ENCODE peak calls at places on chromosomes 3 and 15, in six cellular contexts. One of them, this sample, is unnamed.
A peak's percentile ranks its signal among the peaks of the same experiment; 100 is the strongest.

GRCh38 chr3:144343343-144343742 is 371.7 kb downstream of the DIPK2A start:
- DNase-seq in Panc1: no peak
- DNase-seq in CD8-positive, alpha-beta memory T cell: no peak
- DNase-seq in right lobe of liver: no peak
- DNase-seq in IMR-90: no peak
- DNase-seq in CD4-positive, alpha-beta memory T cell: no peak
- DNase-seq in this sample: no peak

GRCh38 chr15:94297543-94297942 is 66.2 kb downstream of the MCTP2 start:
- DNase-seq in CD4-positive, alpha-beta memory T cell: no peak
- DNase-seq in Panc1: no peak
- DNase-seq in CD8-positive, alpha-beta memory T cell: no peak
- DNase-seq in IMR-90: no peak
- DNase-seq in right lobe of liver: no peak
- DNase-seq in this sample: no peak

GRCh38 chr3:101849714-101850326 is 506 bp downstream of the NFKBIZ start:
- DNase-seq in IMR-90: no peak
- DNase-seq in right lobe of liver: peak; percentile 51
- DNase-seq in CD4-positive, alpha-beta memory T cell: peak; percentile 67
- DNase-seq in CD8-positive, alpha-beta memory T cell: peak; percentile 21
- DNase-seq in Panc1: no peak
- DNase-seq in this sample: peak; percentile 30

GRCh38 chr3:65439641-65440040 is 599.1 kb downstream of the MAGI1 start:
- DNase-seq in CD8-positive, alpha-beta memory T cell: no peak
- DNase-seq in CD4-positive, alpha-beta memory T cell: no peak
- DNase-seq in right lobe of liver: peak; percentile 39
- DNase-seq in Panc1: no peak
- DNase-seq in IMR-90: peak; percentile 74
- DNase-seq in this sample: peak; percentile 7

GRCh38 chr15:63942486-63943365 is 103.6 kb downstream of the DAPK2 start:
- DNase-seq in IMR-90: no peak
- DNase-seq in right lobe of liver: no peak
- DNase-seq in CD8-positive, alpha-beta memory T cell: no peak
- DNase-seq in Panc1: no peak
- DNase-seq in CD4-positive, alpha-beta memory T cell: no peak
- DNase-seq in this sample: no peak

GRCh38 chr3:34676431-34676830 is 878.0 kb downstream of the PDCD6IP start:
- DNase-seq in right lobe of liver: no peak
- DNase-seq in Panc1: peak; percentile 8
- DNase-seq in CD4-positive, alpha-beta memory T cell: no peak
- DNase-seq in IMR-90: no peak
- DNase-seq in CD8-positive, alpha-beta memory T cell: no peak
- DNase-seq in this sample: no peak

GRCh38 chr3:176872771-176873209 is 324.5 kb downstream of the TBL1XR1 start:
- DNase-seq in IMR-90: peak; percentile 56
- DNase-seq in right lobe of liver: peak; percentile 48
- DNase-seq in CD4-positive, alpha-beta memory T cell: peak; percentile 45
- DNase-seq in Panc1: peak; percentile 48
- DNase-seq in CD8-positive, alpha-beta memory T cell: peak; percentile 21
- DNase-seq in this sample: no peak

GRCh38 chr15:74402873-74403589 is 30.7 kb downstream of the SEMA7A start:
- DNase-seq in right lobe of liver: peak; percentile 39
- DNase-seq in CD8-positive, alpha-beta memory T cell: peak; percentile 38
- DNase-seq in IMR-90: no peak
- DNase-seq in Panc1: no peak
- DNase-seq in CD4-positive, alpha-beta memory T cell: peak; percentile 30
- DNase-seq in this sample: no peak

GRCh38 chr3:126514161-126514560 is 3.4 kb downstream of the UROC1 start:
- DNase-seq in CD8-positive, alpha-beta memory T cell: no peak
- DNase-seq in Panc1: no peak
- DNase-seq in IMR-90: no peak
- DNase-seq in CD4-positive, alpha-beta memory T cell: no peak
- DNase-seq in right lobe of liver: peak; percentile 11
- DNase-seq in this sample: no peak

GRCh38 chr15:68383161-68384074 is 48.5 kb downstream of the ITGA11 start:
- DNase-seq in IMR-90: peak; percentile 31
- DNase-seq in Panc1: no peak
- DNase-seq in CD4-positive, alpha-beta memory T cell: peak; percentile 42
- DNase-seq in right lobe of liver: no peak
- DNase-seq in CD8-positive, alpha-beta memory T cell: no peak
- DNase-seq in this sample: peak; percentile 68

GRCh38 chr15:74365619-74366445 is 1.6 kb downstream of the CYP11A1 start:
- DNase-seq in Panc1: no peak
- DNase-seq in CD8-positive, alpha-beta memory T cell: no peak
- DNase-seq in right lobe of liver: peak; percentile 66
- DNase-seq in IMR-90: peak; percentile 41
- DNase-seq in CD4-positive, alpha-beta memory T cell: no peak
- DNase-seq in this sample: no peak

GRCh38 chr15:95887666-95888480 is 442.6 kb upstream of the NR2F2 start:
- DNase-seq in Panc1: no peak
- DNase-seq in right lobe of liver: no peak
- DNase-seq in IMR-90: peak; percentile 20
- DNase-seq in CD8-positive, alpha-beta memory T cell: no peak
- DNase-seq in CD4-positive, alpha-beta memory T cell: no peak
- DNase-seq in this sample: no peak

GRCh38 chr3:100709840-100710235 is 544 bp downstream of the TFG start:
- DNase-seq in CD4-positive, alpha-beta memory T cell: peak; percentile 28
- DNase-seq in right lobe of liver: peak; percentile 54
- DNase-seq in IMR-90: peak; percentile 20
- DNase-seq in Panc1: no peak
- DNase-seq in CD8-positive, alpha-beta memory T cell: peak; percentile 20
- DNase-seq in this sample: peak; percentile 21

GRCh38 chr3:190281308-190282051 is 40.8 kb downstream of the CLDN1 start:
- DNase-seq in Panc1: no peak
- DNase-seq in CD8-positive, alpha-beta memory T cell: no peak
- DNase-seq in CD4-positive, alpha-beta memory T cell: no peak
- DNase-seq in IMR-90: peak; percentile 28
- DNase-seq in right lobe of liver: no peak
- DNase-seq in this sample: no peak

GRCh38 chr15:28922712-28923012 is 36.9 kb downstream of the APBA2 start:
- DNase-seq in Panc1: no peak
- DNase-seq in CD4-positive, alpha-beta memory T cell: no peak
- DNase-seq in right lobe of liver: no peak
- DNase-seq in CD8-positive, alpha-beta memory T cell: no peak
- DNase-seq in IMR-90: no peak
- DNase-seq in this sample: no peak

GRCh38 chr3:172808969-172809546 is 58.5 kb downstream of the ECT2 start:
- DNase-seq in Panc1: no peak
- DNase-seq in CD4-positive, alpha-beta memory T cell: peak; percentile 7
- DNase-seq in CD8-positive, alpha-beta memory T cell: no peak
- DNase-seq in right lobe of liver: no peak
- DNase-seq in IMR-90: peak; percentile 61
- DNase-seq in this sample: no peak

GRCh38 chr15:39365161-39365560 is 215.7 kb upstream of the THBS1 start:
- DNase-seq in IMR-90: peak; percentile 29
- DNase-seq in CD8-positive, alpha-beta memory T cell: no peak
- DNase-seq in right lobe of liver: no peak
- DNase-seq in CD4-positive, alpha-beta memory T cell: no peak
- DNase-seq in Panc1: no peak
- DNase-seq in this sample: no peak

GRCh38 chr15:34470091-34470490 is 32.5 kb upstream of the GOLGA8A start:
- DNase-seq in right lobe of liver: no peak
- DNase-seq in CD8-positive, alpha-beta memory T cell: no peak
- DNase-seq in IMR-90: no peak
- DNase-seq in CD4-positive, alpha-beta memory T cell: no peak
- DNase-seq in Panc1: no peak
- DNase-seq in this sample: no peak

GRCh38 chr3:171177056-171177455 is 150.5 kb upstream of the SLC2A2 start:
- DNase-seq in IMR-90: no peak
- DNase-seq in CD4-positive, alpha-beta memory T cell: no peak
- DNase-seq in Panc1: no peak
- DNase-seq in right lobe of liver: no peak
- DNase-seq in CD8-positive, alpha-beta memory T cell: no peak
- DNase-seq in this sample: no peak

GRCh38 chr15:51270706-51271105 is 67.7 kb downstream of the CYP19A1 start:
- DNase-seq in right lobe of liver: no peak
- DNase-seq in Panc1: no peak
- DNase-seq in IMR-90: no peak
- DNase-seq in CD8-positive, alpha-beta memory T cell: no peak
- DNase-seq in CD4-positive, alpha-beta memory T cell: no peak
- DNase-seq in this sample: no peak

GRCh38 chr15:52529289-52529929 is 729 bp upstream of the MYO5A start:
- DNase-seq in Panc1: no peak
- DNase-seq in right lobe of liver: no peak
- DNase-seq in IMR-90: no peak
- DNase-seq in CD4-positive, alpha-beta memory T cell: no peak
- DNase-seq in CD8-positive, alpha-beta memory T cell: peak; percentile 3
- DNase-seq in this sample: peak; percentile 15

GRCh38 chr3:145522893-145523651 is 637.9 kb downstream of the PLOD2 start:
- DNase-seq in CD8-positive, alpha-beta memory T cell: no peak
- DNase-seq in Panc1: no peak
- DNase-seq in CD4-positive, alpha-beta memory T cell: no peak
- DNase-seq in IMR-90: no peak
- DNase-seq in right lobe of liver: no peak
- DNase-seq in this sample: no peak

GRCh38 chr3:72907131-72907697 is 19.4 kb downstream of the GXYLT2 start:
- DNase-seq in CD4-positive, alpha-beta memory T cell: no peak
- DNase-seq in Panc1: no peak
- DNase-seq in IMR-90: peak; percentile 72
- DNase-seq in CD8-positive, alpha-beta memory T cell: no peak
- DNase-seq in right lobe of liver: no peak
- DNase-seq in this sample: no peak

GRCh38 chr3:181691951-181692849 is 19.5 kb upstream of the SOX2 start:
- DNase-seq in CD8-positive, alpha-beta memory T cell: no peak
- DNase-seq in IMR-90: no peak
- DNase-seq in CD4-positive, alpha-beta memory T cell: no peak
- DNase-seq in Panc1: no peak
- DNase-seq in right lobe of liver: no peak
- DNase-seq in this sample: no peak

DNA sequence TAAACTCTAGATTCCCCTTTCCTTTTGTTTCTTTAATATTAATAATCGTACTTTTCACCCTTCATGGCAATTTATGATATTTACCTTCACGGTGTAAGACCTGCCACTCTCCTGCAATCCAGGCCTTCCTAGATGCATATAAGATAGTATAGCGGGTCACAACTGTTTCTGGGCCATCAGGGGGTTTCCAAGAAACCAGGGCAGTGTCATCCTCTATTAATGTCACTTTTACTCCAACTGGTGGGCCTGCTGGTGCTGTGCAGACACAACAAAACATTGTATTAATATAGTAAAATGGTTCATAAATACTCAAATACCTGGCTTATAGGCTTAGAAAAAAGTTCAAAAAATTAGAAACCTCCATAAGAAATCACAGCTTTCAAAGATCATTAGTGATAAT is 48.9 kb upstream of the PYGO1 start:
- DNase-seq in CD8-positive, alpha-beta memory T cell: no peak
- DNase-seq in right lobe of liver: no peak
- DNase-seq in CD4-positive, alpha-beta memory T cell: no peak
- DNase-seq in IMR-90: no peak
- DNase-seq in Panc1: no peak
- DNase-seq in this sample: no peak
- H3K27ac ChIP-seq in CD8-positive, alpha-beta memory T cell: no peak overlapping the region
- H3K27ac ChIP-seq in right lobe of liver: no peak overlapping the region
- H3K27ac ChIP-seq in CD4-positive, alpha-beta memory T cell: no peak overlapping the region
- H3K27ac ChIP-seq in IMR-90: no peak overlapping the region
- H3K27ac ChIP-seq in Panc1: no peak overlapping the region
- H3K27ac ChIP-seq in this sample: no peak overlapping the region

DNA sequence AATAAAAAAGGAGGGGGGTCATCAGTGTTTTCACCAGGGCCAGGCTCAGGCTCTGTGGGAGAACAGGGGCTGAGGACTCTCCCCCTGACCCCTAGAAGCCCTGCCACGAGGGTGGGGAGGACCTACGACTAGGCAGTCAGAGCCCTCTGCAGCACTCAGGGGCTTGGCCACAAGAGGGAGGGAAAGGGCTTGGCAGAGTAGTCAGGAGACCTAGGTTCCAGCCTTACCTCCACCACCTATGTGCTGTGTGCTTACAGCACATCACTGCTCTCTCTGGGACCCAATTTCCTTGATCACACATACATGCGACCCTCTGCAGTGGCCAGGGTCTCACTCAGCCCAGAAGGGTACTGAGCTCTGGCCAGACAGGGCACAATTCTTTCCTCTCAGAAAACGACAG is 16.3 kb upstream of the SKIC8 start:
- DNase-seq in CD8-positive, alpha-beta memory T cell: no peak
- DNase-seq in right lobe of liver: no peak
- DNase-seq in Panc1: no peak
- DNase-seq in CD4-positive, alpha-beta memory T cell: no peak
- DNase-seq in IMR-90: no peak
- DNase-seq in this sample: no peak
- H3K27ac ChIP-seq in CD8-positive, alpha-beta memory T cell: no peak overlapping the region
- H3K27ac ChIP-seq in right lobe of liver: no peak overlapping the region
- H3K27ac ChIP-seq in Panc1: no peak overlapping the region
- H3K27ac ChIP-seq in CD4-positive, alpha-beta memory T cell: no peak overlapping the region
- H3K27ac ChIP-seq in IMR-90: no peak overlapping the region
- H3K27ac ChIP-seq in this sample: no peak overlapping the region

GRCh38 chr3:15889936-15890335 is 92.2 kb upstream of the ANKRD28 start:
- DNase-seq in Panc1: no peak
- DNase-seq in CD8-positive, alpha-beta memory T cell: no peak
- DNase-seq in IMR-90: no peak
- DNase-seq in CD4-positive, alpha-beta memory T cell: no peak
- DNase-seq in right lobe of liver: no peak
- DNase-seq in this sample: no peak

GRCh38 chr3:15894382-15894781 is 96.6 kb upstream of the ANKRD28 start:
- DNase-seq in Panc1: no peak
- DNase-seq in CD4-positive, alpha-beta memory T cell: no peak
- DNase-seq in right lobe of liver: no peak
- DNase-seq in CD8-positive, alpha-beta memory T cell: no peak
- DNase-seq in IMR-90: no peak
- DNase-seq in this sample: no peak

GRCh38 chr3:15896500-15896899 is 98.7 kb upstream of the ANKRD28 start:
- DNase-seq in right lobe of liver: no peak
- DNase-seq in Panc1: no peak
- DNase-seq in IMR-90: no peak
- DNase-seq in CD4-positive, alpha-beta memory T cell: no peak
- DNase-seq in CD8-positive, alpha-beta memory T cell: no peak
- DNase-seq in this sample: no peak

GRCh38 chr3:15892311-15892710 is 94.5 kb upstream of the ANKRD28 start:
- DNase-seq in right lobe of liver: no peak
- DNase-seq in IMR-90: no peak
- DNase-seq in Panc1: no peak
- DNase-seq in CD4-positive, alpha-beta memory T cell: no peak
- DNase-seq in CD8-positive, alpha-beta memory T cell: no peak
- DNase-seq in this sample: no peak

GRCh38 chr3:15892828-15893227 is 95.0 kb upstream of the ANKRD28 start:
- DNase-seq in right lobe of liver: no peak
- DNase-seq in CD8-positive, alpha-beta memory T cell: no peak
- DNase-seq in IMR-90: peak; percentile 81
- DNase-seq in Panc1: no peak
- DNase-seq in CD4-positive, alpha-beta memory T cell: no peak
- DNase-seq in this sample: no peak
- H3K27ac ChIP-seq in right lobe of liver: no peak overlapping the region
- H3K27ac ChIP-seq in CD8-positive, alpha-beta memory T cell: no peak overlapping the region
- H3K27ac ChIP-seq in IMR-90: no peak overlapping the region
- H3K27ac ChIP-seq in Panc1: no peak overlapping the region
- H3K27ac ChIP-seq in CD4-positive, alpha-beta memory T cell: no peak overlapping the region
- H3K27ac ChIP-seq in this sample: no peak overlapping the region

GRCh38 chr3:15426579-15427118 is 695 bp downstream of the METTL6 start:
- DNase-seq in CD8-positive, alpha-beta memory T cell: no peak
- DNase-seq in Panc1: no peak
- DNase-seq in right lobe of liver: no peak
- DNase-seq in IMR-90: no peak
- DNase-seq in CD4-positive, alpha-beta memory T cell: no peak
- DNase-seq in this sample: no peak
- H3K27ac ChIP-seq in CD8-positive, alpha-beta memory T cell: peak overlapping the region; percentile 82
- H3K27ac ChIP-seq in Panc1: peak overlapping the region; percentile 88
- H3K27ac ChIP-seq in right lobe of liver: no peak overlapping the region
- H3K27ac ChIP-seq in IMR-90: peak overlapping the region; percentile 93
- H3K27ac ChIP-seq in CD4-positive, alpha-beta memory T cell: peak overlapping the region; percentile 89
- H3K27ac ChIP-seq in this sample: peak overlapping the region; percentile 81

This sample was measured in A549.